ENCODE peak calls at places on chromosomes 16 and 17, in four cellular contexts. D, M, N and H are unnamed samples.

GRCh38 chr16:63617990-63618763 is 1503.7 kb downstream of the CDH11 start:
- DNase-seq in D (no peak), N (no peak), M (peak), H (no peak)

GRCh38 chr17:79341529-79341780 is 266.8 kb downstream of the ENGASE start:
- DNase-seq in M (no peak), N (no peak), D (no peak), H (no peak)

GRCh38 chr17:10050597-10051101 is 145.6 kb upstream of the RCVRN start:
- DNase-seq in D (no peak), N (no peak), M (no peak), H (no peak)

GRCh38 chr16:53346-54236 is at the start of the genes POLR3K and SNRNP25:
- DNase-seq in M (peak), D (peak), N (peak), H (peak)

GRCh38 chr17:16933317-16934132 is 38.4 kb downstream of the TNFRSF13B start:
- DNase-seq in N (no peak), D (no peak), M (peak), H (no peak)

GRCh38 chr17:36034127-36034526 is 16.4 kb upstream of the CCL23 start:
- DNase-seq in N (no peak), D (no peak), M (no peak), H (no peak)

GRCh38 chr17:60141111-60142018 is 8.4 kb upstream of the CA4 start:
- DNase-seq in D (no peak), N (no peak), M (peak), H (no peak)

GRCh38 chr17:27569884-27570577 is 61.0 kb upstream of the LGALS9 start:
- DNase-seq in N (no peak), M (no peak), D (no peak), H (no peak)

GRCh38 chr17:16467886-16468285 is 24.1 kb downstream of the LRRC75A start:
- DNase-seq in D (no peak), M (no peak), N (no peak), H (no peak)